ENCODE peak calls at places on chromosomes 7 and 10, in seven cellular contexts. One of them, this sample, is unnamed.

GRCh38 chr10:51272580-51272979 is 198.3 kb downstream of the PRKG1 start:
- DNase-seq in NCI-H1417: no peak
- DNase-seq in activated naive CD8-positive, alpha-beta T cell treated with anti-CD3 and anti-CD28 coated beads, Interleukin-2, amount 50 U/mL, for 16 hours: no peak
- DNase-seq in activated CD4-positive, CD25-positive, alpha-beta regulatory T cell treated with anti-CD3 and anti-CD28 coated beads, Interleukin-2, amount 50 U/mL, for 16 hours: no peak
- DNase-seq in T-helper 9 cell: no peak
- DNase-seq in HCEC 1CT: no peak
- DNase-seq in A172: no peak
- DNase-seq in this sample: no peak

GRCh38 chr10:104349623-104350142 is 4.0 kb upstream of the CFAP58 start:
- DNase-seq in activated CD4-positive, CD25-positive, alpha-beta regulatory T cell treated with anti-CD3 and anti-CD28 coated beads, Interleukin-2, amount 50 U/mL, for 16 hours: no peak
- DNase-seq in T-helper 9 cell: no peak
- DNase-seq in activated naive CD8-positive, alpha-beta T cell treated with anti-CD3 and anti-CD28 coated beads, Interleukin-2, amount 50 U/mL, for 16 hours: no peak
- DNase-seq in HCEC 1CT: peak; percentile 62
- DNase-seq in A172: no peak
- DNase-seq in NCI-H1417: peak; percentile 22
- DNase-seq in this sample: no peak

GRCh38 chr10:59991661-59992060 is 85.3 kb upstream of the CCDC6 start:
- DNase-seq in HCEC 1CT: peak; percentile 6
- DNase-seq in activated CD4-positive, CD25-positive, alpha-beta regulatory T cell treated with anti-CD3 and anti-CD28 coated beads, Interleukin-2, amount 50 U/mL, for 16 hours: no peak
- DNase-seq in T-helper 9 cell: no peak
- DNase-seq in A172: peak; percentile 59
- DNase-seq in NCI-H1417: peak; percentile 77
- DNase-seq in activated naive CD8-positive, alpha-beta T cell treated with anti-CD3 and anti-CD28 coated beads, Interleukin-2, amount 50 U/mL, for 16 hours: no peak
- DNase-seq in this sample: no peak

GRCh38 chr7:70587739-70588138 is 544.2 kb upstream of the GALNT17 start:
- DNase-seq in T-helper 9 cell: no peak
- DNase-seq in activated CD4-positive, CD25-positive, alpha-beta regulatory T cell treated with anti-CD3 and anti-CD28 coated beads, Interleukin-2, amount 50 U/mL, for 16 hours: no peak
- DNase-seq in A172: no peak
- DNase-seq in HCEC 1CT: no peak
- DNase-seq in NCI-H1417: no peak
- DNase-seq in activated naive CD8-positive, alpha-beta T cell treated with anti-CD3 and anti-CD28 coated beads, Interleukin-2, amount 50 U/mL, for 16 hours: no peak
- DNase-seq in this sample: no peak

GRCh38 chr7:55052726-55053431 is 34.1 kb downstream of the EGFR start:
- DNase-seq in activated naive CD8-positive, alpha-beta T cell treated with anti-CD3 and anti-CD28 coated beads, Interleukin-2, amount 50 U/mL, for 16 hours: no peak
- DNase-seq in activated CD4-positive, CD25-positive, alpha-beta regulatory T cell treated with anti-CD3 and anti-CD28 coated beads, Interleukin-2, amount 50 U/mL, for 16 hours: no peak
- DNase-seq in NCI-H1417: no peak
- DNase-seq in T-helper 9 cell: no peak
- DNase-seq in A172: no peak
- DNase-seq in HCEC 1CT: peak; percentile 30
- DNase-seq in this sample: no peak

GRCh38 chr7:90764848-90765570 is 168.9 kb downstream of the CDK14 start:
- DNase-seq in T-helper 9 cell: no peak
- DNase-seq in NCI-H1417: no peak
- DNase-seq in activated CD4-positive, CD25-positive, alpha-beta regulatory T cell treated with anti-CD3 and anti-CD28 coated beads, Interleukin-2, amount 50 U/mL, for 16 hours: no peak
- DNase-seq in HCEC 1CT: no peak
- DNase-seq in activated naive CD8-positive, alpha-beta T cell treated with anti-CD3 and anti-CD28 coated beads, Interleukin-2, amount 50 U/mL, for 16 hours: no peak
- DNase-seq in A172: no peak
- DNase-seq in this sample: no peak

GRCh38 chr10:99656199-99657064 is 2.9 kb upstream of the ENTPD7 start:
- DNase-seq in activated CD4-positive, CD25-positive, alpha-beta regulatory T cell treated with anti-CD3 and anti-CD28 coated beads, Interleukin-2, amount 50 U/mL, for 16 hours: no peak
- DNase-seq in T-helper 9 cell: no peak
- DNase-seq in NCI-H1417: no peak
- DNase-seq in HCEC 1CT: no peak
- DNase-seq in activated naive CD8-positive, alpha-beta T cell treated with anti-CD3 and anti-CD28 coated beads, Interleukin-2, amount 50 U/mL, for 16 hours: no peak
- DNase-seq in A172: no peak
- DNase-seq in this sample: no peak

GRCh38 chr10:785539-786214 is 96.2 kb upstream of the DIP2C start:
- DNase-seq in activated CD4-positive, CD25-positive, alpha-beta regulatory T cell treated with anti-CD3 and anti-CD28 coated beads, Interleukin-2, amount 50 U/mL, for 16 hours: no peak
- DNase-seq in HCEC 1CT: no peak
- DNase-seq in T-helper 9 cell: no peak
- DNase-seq in A172: no peak
- DNase-seq in activated naive CD8-positive, alpha-beta T cell treated with anti-CD3 and anti-CD28 coated beads, Interleukin-2, amount 50 U/mL, for 16 hours: no peak
- DNase-seq in NCI-H1417: no peak
- DNase-seq in this sample: no peak

GRCh38 chr7:81692146-81692905 is 77.5 kb downstream of the HGF start:
- DNase-seq in activated CD4-positive, CD25-positive, alpha-beta regulatory T cell treated with anti-CD3 and anti-CD28 coated beads, Interleukin-2, amount 50 U/mL, for 16 hours: no peak
- DNase-seq in NCI-H1417: no peak
- DNase-seq in T-helper 9 cell: no peak
- DNase-seq in activated naive CD8-positive, alpha-beta T cell treated with anti-CD3 and anti-CD28 coated beads, Interleukin-2, amount 50 U/mL, for 16 hours: no peak
- DNase-seq in A172: no peak
- DNase-seq in HCEC 1CT: peak; percentile 76
- DNase-seq in this sample: no peak

GRCh38 chr10:121338206-121338991 is 259.8 kb downstream of the FGFR2 start:
- DNase-seq in HCEC 1CT: no peak
- DNase-seq in T-helper 9 cell: no peak
- DNase-seq in NCI-H1417: no peak
- DNase-seq in activated CD4-positive, CD25-positive, alpha-beta regulatory T cell treated with anti-CD3 and anti-CD28 coated beads, Interleukin-2, amount 50 U/mL, for 16 hours: no peak
- DNase-seq in activated naive CD8-positive, alpha-beta T cell treated with anti-CD3 and anti-CD28 coated beads, Interleukin-2, amount 50 U/mL, for 16 hours: no peak
- DNase-seq in A172: no peak
- DNase-seq in this sample: no peak

GRCh38 chr7:116173051-116174028 is 37.0 kb upstream of the TES start:
- DNase-seq in activated CD4-positive, CD25-positive, alpha-beta regulatory T cell treated with anti-CD3 and anti-CD28 coated beads, Interleukin-2, amount 50 U/mL, for 16 hours: no peak
- DNase-seq in A172: peak; percentile 69
- DNase-seq in activated naive CD8-positive, alpha-beta T cell treated with anti-CD3 and anti-CD28 coated beads, Interleukin-2, amount 50 U/mL, for 16 hours: no peak
- DNase-seq in T-helper 9 cell: peak; percentile 9
- DNase-seq in HCEC 1CT: peak; percentile 64
- DNase-seq in NCI-H1417: peak; percentile 87
- DNase-seq in this sample: peak; percentile 73

GRCh38 chr10:60809157-60809556 is 30.9 kb downstream of the CDK1 start:
- DNase-seq in T-helper 9 cell: no peak
- DNase-seq in A172: no peak
- DNase-seq in NCI-H1417: no peak
- DNase-seq in activated naive CD8-positive, alpha-beta T cell treated with anti-CD3 and anti-CD28 coated beads, Interleukin-2, amount 50 U/mL, for 16 hours: no peak
- DNase-seq in activated CD4-positive, CD25-positive, alpha-beta regulatory T cell treated with anti-CD3 and anti-CD28 coated beads, Interleukin-2, amount 50 U/mL, for 16 hours: no peak
- DNase-seq in HCEC 1CT: peak; percentile 84
- DNase-seq in this sample: no peak

GRCh38 chr10:17961551-17962422 is 10.1 kb downstream of the SLC39A12 start:
- DNase-seq in NCI-H1417: no peak
- DNase-seq in A172: peak; percentile 76
- DNase-seq in HCEC 1CT: peak; percentile 68
- DNase-seq in activated CD4-positive, CD25-positive, alpha-beta regulatory T cell treated with anti-CD3 and anti-CD28 coated beads, Interleukin-2, amount 50 U/mL, for 16 hours: no peak
- DNase-seq in T-helper 9 cell: no peak
- DNase-seq in activated naive CD8-positive, alpha-beta T cell treated with anti-CD3 and anti-CD28 coated beads, Interleukin-2, amount 50 U/mL, for 16 hours: no peak
- DNase-seq in this sample: no peak